ENCODE peak calls at places on chromosomes 2 and 18, in six cellular contexts. One of them, this sample, is unnamed.

GRCh38 chr2:190722061-190722759 is 73.3 kb downstream of the NAB1 start:
- DNase-seq in astrocyte: no peak
- DNase-seq in hippocampal formation: no peak
- DNase-seq in Jurkat, Clone E6-1: no peak
- DNase-seq in skeletal muscle cell: no peak
- DNase-seq in GM13976: peak; percentile 32
- DNase-seq in this sample: no peak

GRCh38 chr2:159564081-159564480 is 52.3 kb downstream of the BAZ2B start:
- DNase-seq in skeletal muscle cell: no peak
- DNase-seq in astrocyte: peak; percentile 42
- DNase-seq in hippocampal formation: no peak
- DNase-seq in GM13976: no peak
- DNase-seq in Jurkat, Clone E6-1: no peak
- DNase-seq in this sample: no peak

GRCh38 chr2:121858847-121859246 is 103.4 kb downstream of the TSN start:
- DNase-seq in skeletal muscle cell: no peak
- DNase-seq in astrocyte: no peak
- DNase-seq in GM13976: no peak
- DNase-seq in Jurkat, Clone E6-1: no peak
- DNase-seq in hippocampal formation: no peak
- DNase-seq in this sample: no peak

GRCh38 chr2:42241517-42241916 is 72.4 kb downstream of the EML4 start:
- DNase-seq in hippocampal formation: no peak
- DNase-seq in GM13976: no peak
- DNase-seq in skeletal muscle cell: no peak
- DNase-seq in astrocyte: no peak
- DNase-seq in Jurkat, Clone E6-1: no peak
- DNase-seq in this sample: no peak

GRCh38 chr2:156465573-156465972 is 29.4 kb downstream of the GPD2 start:
- DNase-seq in astrocyte: peak; percentile 24
- DNase-seq in skeletal muscle cell: no peak
- DNase-seq in hippocampal formation: no peak
- DNase-seq in Jurkat, Clone E6-1: no peak
- DNase-seq in GM13976: no peak
- DNase-seq in this sample: no peak

GRCh38 chr18:47120428-47120827 is 29.9 kb downstream of the HDHD2 start:
- DNase-seq in hippocampal formation: no peak
- DNase-seq in skeletal muscle cell: no peak
- DNase-seq in GM13976: peak; percentile 13
- DNase-seq in astrocyte: peak; percentile 30
- DNase-seq in Jurkat, Clone E6-1: no peak
- DNase-seq in this sample: no peak

GRCh38 chr2:102344397-102344796 is 11.2 kb upstream of the IL18R1 start:
- DNase-seq in GM13976: no peak
- DNase-seq in skeletal muscle cell: no peak
- DNase-seq in Jurkat, Clone E6-1: no peak
- DNase-seq in hippocampal formation: no peak
- DNase-seq in astrocyte: no peak
- DNase-seq in this sample: no peak

GRCh38 chr2:36356199-36356989 is 816 bp downstream of the CRIM1 start:
- DNase-seq in GM13976: peak; percentile 45
- DNase-seq in hippocampal formation: no peak
- DNase-seq in astrocyte: no peak
- DNase-seq in skeletal muscle cell: no peak
- DNase-seq in Jurkat, Clone E6-1: no peak
- DNase-seq in this sample: peak; percentile 65

GRCh38 chr2:69683170-69683971 is 39.8 kb upstream of the AAK1 start:
- DNase-seq in GM13976: no peak
- DNase-seq in astrocyte: peak; percentile 91
- DNase-seq in Jurkat, Clone E6-1: no peak
- DNase-seq in skeletal muscle cell: peak; percentile 51
- DNase-seq in hippocampal formation: peak; percentile 7
- DNase-seq in this sample: peak; percentile 43

GRCh38 chr2:25252291-25253152 is 84.1 kb upstream of the POMC start:
- DNase-seq in skeletal muscle cell: no peak
- DNase-seq in Jurkat, Clone E6-1: peak; percentile 62
- DNase-seq in astrocyte: peak; percentile 44
- DNase-seq in hippocampal formation: no peak
- DNase-seq in GM13976: peak; percentile 91
- DNase-seq in this sample: peak; percentile 80

GRCh38 chr2:232860593-232861241 is 9.3 kb upstream of the SNORC start:
- DNase-seq in Jurkat, Clone E6-1: no peak
- DNase-seq in skeletal muscle cell: no peak
- DNase-seq in hippocampal formation: no peak
- DNase-seq in GM13976: no peak
- DNase-seq in astrocyte: peak; percentile 41
- DNase-seq in this sample: no peak

GRCh38 chr2:44740678-44741077 is 200.8 kb upstream of the SIX3 start:
- DNase-seq in hippocampal formation: no peak
- DNase-seq in astrocyte: no peak
- DNase-seq in Jurkat, Clone E6-1: no peak
- DNase-seq in GM13976: no peak
- DNase-seq in skeletal muscle cell: no peak
- DNase-seq in this sample: no peak

GRCh38 chr2:27681844-27682243 is 18.2 kb downstream of the SLC4A1AP start:
- DNase-seq in GM13976: no peak
- DNase-seq in skeletal muscle cell: no peak
- DNase-seq in astrocyte: peak; percentile 83
- DNase-seq in Jurkat, Clone E6-1: no peak
- DNase-seq in hippocampal formation: no peak
- DNase-seq in this sample: no peak

GRCh38 chr18:50189160-50189559 is 5.8 kb downstream of the MYO5B start:
- DNase-seq in skeletal muscle cell: no peak
- DNase-seq in Jurkat, Clone E6-1: no peak
- DNase-seq in hippocampal formation: no peak
- DNase-seq in astrocyte: no peak
- DNase-seq in GM13976: no peak
- DNase-seq in this sample: no peak

GRCh38 chr2:114400890-114401289 is 41.6 kb upstream of the DPP10 start:
- DNase-seq in hippocampal formation: no peak
- DNase-seq in skeletal muscle cell: no peak
- DNase-seq in GM13976: no peak
- DNase-seq in astrocyte: no peak
- DNase-seq in Jurkat, Clone E6-1: peak; percentile 68
- DNase-seq in this sample: no peak

GRCh38 chr2:121648611-121649401 is 456 bp downstream of the CLASP1 start:
- DNase-seq in Jurkat, Clone E6-1: peak; percentile 47
- DNase-seq in astrocyte: peak; percentile 62
- DNase-seq in skeletal muscle cell: no peak
- DNase-seq in hippocampal formation: peak; percentile 65
- DNase-seq in GM13976: peak; percentile 48
- DNase-seq in this sample: peak; percentile 65

GRCh38 chr2:230793573-230794359 is 71.0 kb upstream of the ITM2C start:
- DNase-seq in skeletal muscle cell: peak; percentile 99
- DNase-seq in GM13976: no peak
- DNase-seq in Jurkat, Clone E6-1: no peak
- DNase-seq in astrocyte: peak; percentile 100
- DNase-seq in hippocampal formation: peak; percentile 72
- DNase-seq in this sample: peak; percentile 12

GRCh38 chr2:64401501-64401880 is 52.5 kb upstream of the LGALSL start:
- DNase-seq in hippocampal formation: no peak
- DNase-seq in GM13976: no peak
- DNase-seq in skeletal muscle cell: no peak
- DNase-seq in astrocyte: no peak
- DNase-seq in Jurkat, Clone E6-1: no peak
- DNase-seq in this sample: peak; percentile 49

GRCh38 chr18:23662309-23663263 is at the start of gene ANKRD29:
- DNase-seq in Jurkat, Clone E6-1: peak; percentile 28
- DNase-seq in skeletal muscle cell: no peak
- DNase-seq in hippocampal formation: no peak
- DNase-seq in astrocyte: peak; percentile 22
- DNase-seq in GM13976: peak; percentile 58
- DNase-seq in this sample: peak; percentile 8

GRCh38 chr2:12177052-12177994 is 430.9 kb downstream of the LPIN1 start:
- DNase-seq in astrocyte: peak; percentile 74
- DNase-seq in GM13976: peak; percentile 35
- DNase-seq in skeletal muscle cell: peak; percentile 45
- DNase-seq in Jurkat, Clone E6-1: no peak
- DNase-seq in hippocampal formation: no peak
- DNase-seq in this sample: no peak

GRCh38 chr2:16283071-16283850 is 342.9 kb downstream of the MYCN start:
- DNase-seq in GM13976: no peak
- DNase-seq in Jurkat, Clone E6-1: no peak
- DNase-seq in skeletal muscle cell: no peak
- DNase-seq in hippocampal formation: no peak
- DNase-seq in astrocyte: no peak
- DNase-seq in this sample: no peak

GRCh38 chr2:190947139-190947538 is 66.5 kb downstream of the GLS start:
- DNase-seq in GM13976: no peak
- DNase-seq in astrocyte: peak; percentile 65
- DNase-seq in hippocampal formation: no peak
- DNase-seq in skeletal muscle cell: no peak
- DNase-seq in Jurkat, Clone E6-1: peak; percentile 12
- DNase-seq in this sample: no peak

GRCh38 chr18:46148810-46149209 is 44.6 kb downstream of the HAUS1 start:
- DNase-seq in hippocampal formation: peak; percentile 39
- DNase-seq in astrocyte: peak; percentile 23
- DNase-seq in skeletal muscle cell: no peak
- DNase-seq in Jurkat, Clone E6-1: peak; percentile 47
- DNase-seq in GM13976: peak; percentile 46
- DNase-seq in this sample: peak; percentile 64

GRCh38 chr2:178324072-178324471 is 126.9 kb downstream of the PRKRA start:
- DNase-seq in Jurkat, Clone E6-1: no peak
- DNase-seq in GM13976: no peak
- DNase-seq in skeletal muscle cell: no peak
- DNase-seq in hippocampal formation: no peak
- DNase-seq in astrocyte: no peak
- DNase-seq in this sample: peak; percentile 89

GRCh38 chr2:18630101-18630500 is 40.7 kb upstream of the NT5C1B start:
- DNase-seq in astrocyte: peak; percentile 70
- DNase-seq in skeletal muscle cell: no peak
- DNase-seq in hippocampal formation: no peak
- DNase-seq in Jurkat, Clone E6-1: no peak
- DNase-seq in GM13976: no peak
- DNase-seq in this sample: no peak